ENCODE peak calls at places on chromosomes 3 and 15, in six cellular contexts. One of them, this sample, is unnamed.

GRCh38 chr3:42148982-42149432 is 57.9 kb downstream of the TRAK1 start:
- ATAC-seq in K562: peak
- ATAC-seq in A549: peak
- ATAC-seq in upper lobe of left lung: peak
- ATAC-seq in GM12878: no peak
- ATAC-seq in HepG2: no peak
- ATAC-seq in this sample: peak

GRCh38 chr3:33218446-33219174 is at the start of gene SUSD5:
- ATAC-seq in K562: no peak
- ATAC-seq in A549: peak
- ATAC-seq in upper lobe of left lung: peak
- ATAC-seq in GM12878: peak
- ATAC-seq in HepG2: peak
- ATAC-seq in this sample: no peak

GRCh38 chr15:92069308-92070244 is 216.1 kb downstream of the SLCO3A1 start:
- ATAC-seq in K562: no peak
- ATAC-seq in A549: peak
- ATAC-seq in upper lobe of left lung: peak
- ATAC-seq in GM12878: peak
- ATAC-seq in HepG2: no peak
- ATAC-seq in this sample: peak

GRCh38 chr3:136734382-136735070 is 17.7 kb downstream of the STAG1 start:
- ATAC-seq in K562: no peak
- ATAC-seq in A549: peak
- ATAC-seq in upper lobe of left lung: no peak
- ATAC-seq in GM12878: peak
- ATAC-seq in HepG2: peak
- ATAC-seq in this sample: no peak

GRCh38 chr3:184756151-184756681 is 44.4 kb upstream of the MAGEF1 start:
- ATAC-seq in K562: peak
- ATAC-seq in A549: peak
- ATAC-seq in upper lobe of left lung: no peak
- ATAC-seq in GM12878: peak
- ATAC-seq in HepG2: no peak
- ATAC-seq in this sample: no peak

GRCh38 chr3:105984837-105985236 is 116.0 kb upstream of the CBLB start:
- ATAC-seq in K562: no peak
- ATAC-seq in A549: no peak
- ATAC-seq in upper lobe of left lung: no peak
- ATAC-seq in GM12878: no peak
- ATAC-seq in HepG2: no peak
- ATAC-seq in this sample: no peak

GRCh38 chr15:92082217-92082843 is 228.8 kb downstream of the SLCO3A1 start:
- ATAC-seq in K562: peak
- ATAC-seq in A549: peak
- ATAC-seq in upper lobe of left lung: peak
- ATAC-seq in GM12878: peak
- ATAC-seq in HepG2: peak
- ATAC-seq in this sample: peak

GRCh38 chr15:94252223-94252766 is 20.9 kb downstream of the MCTP2 start:
- ATAC-seq in K562: no peak
- ATAC-seq in A549: no peak
- ATAC-seq in upper lobe of left lung: no peak
- ATAC-seq in GM12878: no peak
- ATAC-seq in HepG2: no peak
- ATAC-seq in this sample: no peak

GRCh38 chr3:9087831-9088413 is 124.7 kb upstream of the RAD18 start:
- ATAC-seq in K562: peak
- ATAC-seq in A549: peak
- ATAC-seq in upper lobe of left lung: peak
- ATAC-seq in GM12878: peak
- ATAC-seq in HepG2: peak
- ATAC-seq in this sample: peak

GRCh38 chr3:178996399-178996798 is 75.2 kb downstream of the ZMAT3 start:
- ATAC-seq in K562: no peak
- ATAC-seq in A549: no peak
- ATAC-seq in upper lobe of left lung: no peak
- ATAC-seq in GM12878: no peak
- ATAC-seq in HepG2: no peak
- ATAC-seq in this sample: no peak

GRCh38 chr3:170258105-170258487 is 35.9 kb downstream of the PRKCI start:
- ATAC-seq in K562: no peak
- ATAC-seq in A549: peak
- ATAC-seq in upper lobe of left lung: no peak
- ATAC-seq in GM12878: peak
- ATAC-seq in HepG2: no peak
- ATAC-seq in this sample: no peak

GRCh38 chr3:58062469-58062868 is 54.2 kb downstream of the FLNB start:
- ATAC-seq in K562: peak
- ATAC-seq in A549: no peak
- ATAC-seq in upper lobe of left lung: peak
- ATAC-seq in GM12878: no peak
- ATAC-seq in HepG2: no peak
- ATAC-seq in this sample: no peak

GRCh38 chr3:158539414-158540014 is 31.5 kb upstream of the MLF1 start:
- ATAC-seq in K562: peak
- ATAC-seq in A549: peak
- ATAC-seq in upper lobe of left lung: peak
- ATAC-seq in GM12878: peak
- ATAC-seq in HepG2: peak
- ATAC-seq in this sample: no peak

GRCh38 chr3:43854916-43855315 is 164.2 kb downstream of the ABHD5 start:
- ATAC-seq in K562: no peak
- ATAC-seq in A549: no peak
- ATAC-seq in upper lobe of left lung: no peak
- ATAC-seq in GM12878: no peak
- ATAC-seq in HepG2: no peak
- ATAC-seq in this sample: no peak

GRCh38 chr15:83654379-83655236 is 685 bp downstream of the ADAMTSL3 start:
- ATAC-seq in K562: no peak
- ATAC-seq in A549: no peak
- ATAC-seq in upper lobe of left lung: peak
- ATAC-seq in GM12878: no peak
- ATAC-seq in HepG2: no peak
- ATAC-seq in this sample: no peak

GRCh38 chr15:80997692-80998091 is 3.0 kb upstream of the TLNRD1 start:
- ATAC-seq in K562: no peak
- ATAC-seq in A549: no peak
- ATAC-seq in upper lobe of left lung: no peak
- ATAC-seq in GM12878: no peak
- ATAC-seq in HepG2: no peak
- ATAC-seq in this sample: no peak

GRCh38 chr3:28856796-28857195 is 424.1 kb upstream of the RBMS3 start:
- ATAC-seq in K562: no peak
- ATAC-seq in A549: no peak
- ATAC-seq in upper lobe of left lung: no peak
- ATAC-seq in GM12878: no peak
- ATAC-seq in HepG2: no peak
- ATAC-seq in this sample: no peak

GRCh38 chr3:47976135-47976758 is 40.0 kb downstream of the MAP4 start:
- ATAC-seq in K562: no peak
- ATAC-seq in A549: no peak
- ATAC-seq in upper lobe of left lung: no peak
- ATAC-seq in GM12878: peak
- ATAC-seq in HepG2: no peak
- ATAC-seq in this sample: no peak

DNA sequence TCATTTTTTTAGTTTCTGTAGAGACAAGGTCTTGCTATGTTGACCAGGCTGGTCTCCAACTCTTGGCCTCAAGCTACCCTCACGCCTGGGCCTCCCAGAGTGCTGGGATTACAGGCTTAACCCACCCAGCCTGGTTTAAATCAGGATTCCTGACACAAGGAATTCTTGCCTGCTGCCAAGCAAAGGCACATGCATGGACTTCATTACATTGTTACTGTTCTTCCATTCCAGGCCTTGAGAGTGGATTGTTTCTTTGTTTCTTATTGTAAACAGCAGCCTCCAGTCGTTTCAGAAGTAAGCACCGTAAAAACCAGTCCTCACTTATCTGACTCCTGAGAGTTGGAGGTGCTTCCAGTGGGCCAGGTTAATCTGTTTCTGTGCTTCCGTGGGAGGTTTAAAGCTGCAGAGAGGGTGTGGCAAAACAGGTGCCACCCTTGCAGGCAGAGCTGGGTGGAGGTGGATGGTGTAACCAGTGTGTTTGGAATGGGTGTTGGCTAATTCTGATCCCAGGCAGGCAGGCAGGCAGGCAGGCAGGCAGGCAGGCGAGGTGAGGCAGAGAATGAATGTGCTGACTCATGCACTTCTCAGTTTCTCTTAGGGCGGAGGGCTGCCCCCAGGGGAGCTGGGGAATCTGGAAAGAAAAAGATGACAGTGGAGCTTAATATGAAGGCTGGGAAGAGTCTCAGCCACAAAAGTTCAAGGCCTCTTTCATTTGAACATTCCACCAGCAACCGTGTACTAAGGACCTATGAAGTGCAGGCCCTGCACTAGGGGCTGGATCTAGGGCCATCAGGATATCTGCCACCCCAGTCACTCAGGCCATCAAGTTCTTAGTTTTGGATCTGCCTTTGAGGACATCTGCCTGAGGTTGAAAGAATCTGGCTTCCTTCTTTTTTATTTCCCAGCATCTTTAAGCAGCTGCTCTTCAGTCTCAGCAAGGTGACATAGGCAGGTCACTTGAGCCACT is 37.0 kb upstream of the CDCP1 start:
- ATAC-seq in K562: peak
- ATAC-seq in A549: peak
- ATAC-seq in upper lobe of left lung: peak
- ATAC-seq in GM12878: peak
- ATAC-seq in HepG2: peak
- ATAC-seq in this sample: peak
- TF ChIP-seq EP300 in K562: peak
- TF ChIP-seq EP300 in A549: no peak
- TF ChIP-seq EP300 in upper lobe of left lung: no peak
- TF ChIP-seq EP300 in GM12878: no peak
- TF ChIP-seq EP300 in HepG2: no peak
- TF ChIP-seq EP300 in this sample: no peak

DNA sequence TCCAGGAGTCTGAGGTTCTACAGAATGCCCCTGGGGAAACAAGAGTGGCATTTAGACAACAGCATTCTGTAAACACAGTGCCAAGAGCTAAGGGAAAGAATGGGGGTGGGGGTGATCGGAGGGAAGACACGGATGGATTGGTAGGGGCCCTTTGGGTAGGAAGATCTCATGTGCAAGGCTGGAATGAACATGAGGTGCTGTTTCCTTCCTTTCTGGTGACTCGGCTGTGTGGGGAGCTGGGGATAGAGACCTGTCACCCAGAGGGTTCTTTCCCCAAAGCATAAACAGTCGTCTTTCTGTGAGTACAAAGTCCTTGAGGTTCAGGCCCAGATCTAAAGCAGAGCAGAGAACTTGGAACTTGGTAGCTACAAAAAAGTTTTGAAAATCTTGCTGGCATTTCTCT is 11.7 kb downstream of the TPM1 start:
- ATAC-seq in K562: no peak
- ATAC-seq in A549: peak
- ATAC-seq in upper lobe of left lung: no peak
- ATAC-seq in GM12878: no peak
- ATAC-seq in HepG2: peak
- ATAC-seq in this sample: no peak
- TF ChIP-seq POLR2A in K562: no peak
- TF ChIP-seq POLR2A in A549: no peak
- TF ChIP-seq POLR2A in upper lobe of left lung: no peak
- TF ChIP-seq POLR2A in GM12878: no peak
- TF ChIP-seq POLR2A in HepG2: no peak
- TF ChIP-seq POLR2A in this sample: peak

GRCh38 chr15:90106522-90107117 is 4.4 kb upstream of the IDH2 start:
- ATAC-seq in K562: no peak
- ATAC-seq in A549: peak
- ATAC-seq in upper lobe of left lung: no peak
- ATAC-seq in GM12878: no peak
- ATAC-seq in HepG2: no peak
- ATAC-seq in this sample: peak

GRCh38 chr15:90105521-90105920 is 3.3 kb upstream of the IDH2 start:
- ATAC-seq in K562: no peak
- ATAC-seq in A549: no peak
- ATAC-seq in upper lobe of left lung: no peak
- ATAC-seq in GM12878: no peak
- ATAC-seq in HepG2: no peak
- ATAC-seq in this sample: no peak

GRCh38 chr15:90103669-90104329 is 1.5 kb upstream of the IDH2 start:
- ATAC-seq in K562: no peak
- ATAC-seq in A549: no peak
- ATAC-seq in upper lobe of left lung: no peak
- ATAC-seq in GM12878: no peak
- ATAC-seq in HepG2: peak
- ATAC-seq in this sample: no peak

GRCh38 chr15:90101969-90102890 is at the start of gene IDH2:
- ATAC-seq in K562: peak
- ATAC-seq in A549: peak
- ATAC-seq in upper lobe of left lung: peak
- ATAC-seq in GM12878: peak
- ATAC-seq in HepG2: peak
- ATAC-seq in this sample: peak

DNA sequence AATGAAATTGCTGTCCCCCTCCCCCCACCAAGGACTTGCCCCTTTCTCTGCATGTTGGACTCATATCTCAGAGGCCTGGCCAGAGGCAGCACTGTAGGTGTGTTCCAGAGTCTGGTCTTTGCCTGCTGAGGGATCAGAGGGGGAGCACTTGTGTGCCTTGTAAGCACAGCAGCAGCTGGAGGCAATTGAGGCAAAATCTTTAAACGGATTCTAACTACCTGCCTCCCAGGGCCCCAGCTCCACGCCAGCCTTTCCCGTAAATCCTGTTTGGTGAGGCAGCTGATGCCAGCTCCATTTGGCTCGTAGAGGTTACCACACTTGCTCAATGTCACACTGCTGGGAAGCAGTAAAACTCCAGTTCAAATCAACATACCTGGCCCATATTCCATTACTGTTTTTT is 2.3 kb upstream of the IDH2 start:
- ATAC-seq in K562: no peak
- ATAC-seq in A549: no peak
- ATAC-seq in upper lobe of left lung: no peak
- ATAC-seq in GM12878: no peak
- ATAC-seq in HepG2: no peak
- ATAC-seq in this sample: no peak
- TF ChIP-seq EP300 in K562: no peak
- TF ChIP-seq EP300 in A549: no peak
- TF ChIP-seq EP300 in upper lobe of left lung: no peak
- TF ChIP-seq EP300 in GM12878: no peak
- TF ChIP-seq EP300 in HepG2: no peak
- TF ChIP-seq EP300 in this sample: no peak

DNA sequence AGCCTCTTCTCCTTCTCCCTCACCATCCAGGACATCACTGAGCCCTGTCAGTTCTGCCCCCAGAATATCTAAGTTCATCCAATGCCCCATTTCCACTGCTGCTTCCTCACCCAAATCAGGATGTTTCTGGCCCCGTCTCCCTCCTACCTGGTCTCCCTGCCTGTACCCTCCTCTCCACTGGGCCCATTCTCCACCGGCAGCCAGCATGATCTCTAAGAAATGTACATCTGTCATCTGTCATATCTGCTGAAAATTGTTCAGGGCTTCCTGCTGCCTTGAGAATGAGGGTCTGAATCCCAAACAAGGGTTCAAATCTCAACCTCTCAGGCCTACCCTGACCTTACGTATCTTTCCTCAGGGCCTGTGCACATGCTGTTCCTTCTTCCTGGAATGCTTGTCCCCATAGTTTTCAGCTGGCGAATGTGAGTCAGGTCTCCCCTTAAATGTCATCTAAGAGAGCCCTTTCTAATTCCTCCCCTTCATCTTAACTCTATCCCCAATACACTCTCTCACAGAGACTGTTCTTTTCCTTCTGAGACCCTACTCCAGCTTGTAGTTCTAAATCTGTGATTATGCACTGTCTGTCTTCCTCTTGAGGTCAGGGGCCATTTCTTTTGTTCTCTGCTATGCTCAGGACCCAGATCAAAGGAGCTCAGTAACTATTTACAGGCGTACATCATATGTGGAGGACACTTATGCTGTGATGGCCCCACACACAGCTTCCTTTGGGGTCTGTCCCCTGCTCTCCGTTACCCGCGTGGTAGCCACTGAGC is 40.8 kb downstream of the SMAD3 start:
- ATAC-seq in K562: no peak
- ATAC-seq in A549: peak
- ATAC-seq in upper lobe of left lung: no peak
- ATAC-seq in GM12878: no peak
- ATAC-seq in HepG2: no peak
- ATAC-seq in this sample: no peak
- TF ChIP-seq POLR2A in K562: no peak
- TF ChIP-seq POLR2A in A549: no peak
- TF ChIP-seq POLR2A in upper lobe of left lung: no peak
- TF ChIP-seq POLR2A in GM12878: no peak
- TF ChIP-seq POLR2A in HepG2: no peak
- TF ChIP-seq POLR2A in this sample: no peak